ENCODE peak calls at places on chromosomes 13 and 19, in seven cellular contexts. One of them, this sample, is unnamed.

GRCh38 chr13:110308377-110309158 is 1.5 kb downstream of the COL4A2 start:
- DNase-seq in body of pancreas: peak; percentile 46
- DNase-seq in heart left ventricle: peak; percentile 50
- DNase-seq in aorta: no peak
- DNase-seq in left ventricle myocardium inferior: no peak
- DNase-seq in uterus: peak; percentile 44
- DNase-seq in hepatocyte: peak; percentile 67
- DNase-seq in this sample: peak; percentile 83

GRCh38 chr13:50994651-50995050 is 85.1 kb downstream of the RNASEH2B start:
- DNase-seq in body of pancreas: no peak
- DNase-seq in heart left ventricle: no peak
- DNase-seq in aorta: no peak
- DNase-seq in left ventricle myocardium inferior: no peak
- DNase-seq in uterus: peak; percentile 52
- DNase-seq in hepatocyte: no peak
- DNase-seq in this sample: no peak

GRCh38 chr19:6161271-6161850 is 25.9 kb downstream of the ACSBG2 start:
- DNase-seq in body of pancreas: peak; percentile 13
- DNase-seq in heart left ventricle: peak; percentile 52
- DNase-seq in aorta: no peak
- DNase-seq in left ventricle myocardium inferior: no peak
- DNase-seq in uterus: peak; percentile 17
- DNase-seq in hepatocyte: peak; percentile 7
- DNase-seq in this sample: peak; percentile 72

GRCh38 chr13:93670858-93671257 is 444.3 kb downstream of the GPC6 start:
- DNase-seq in body of pancreas: no peak
- DNase-seq in heart left ventricle: no peak
- DNase-seq in aorta: no peak
- DNase-seq in left ventricle myocardium inferior: no peak
- DNase-seq in uterus: no peak
- DNase-seq in hepatocyte: no peak
- DNase-seq in this sample: no peak

GRCh38 chr13:95073826-95074345 is 227.4 kb downstream of the ABCC4 start:
- DNase-seq in body of pancreas: no peak
- DNase-seq in heart left ventricle: no peak
- DNase-seq in aorta: no peak
- DNase-seq in left ventricle myocardium inferior: no peak
- DNase-seq in uterus: no peak
- DNase-seq in hepatocyte: no peak
- DNase-seq in this sample: no peak

GRCh38 chr19:13768510-13768909 is 4.2 kb downstream of the MRI1 start:
- DNase-seq in body of pancreas: no peak
- DNase-seq in heart left ventricle: no peak
- DNase-seq in aorta: no peak
- DNase-seq in left ventricle myocardium inferior: no peak
- DNase-seq in uterus: no peak
- DNase-seq in hepatocyte: no peak
- DNase-seq in this sample: no peak

GRCh38 chr13:96650301-96650886 is 343.9 kb downstream of the OXGR1 start:
- DNase-seq in body of pancreas: no peak
- DNase-seq in heart left ventricle: no peak
- DNase-seq in aorta: no peak
- DNase-seq in left ventricle myocardium inferior: no peak
- DNase-seq in uterus: no peak
- DNase-seq in hepatocyte: peak; percentile 18
- DNase-seq in this sample: no peak

GRCh38 chr13:94427313-94427712 is 52.2 kb downstream of the DCT start:
- DNase-seq in body of pancreas: no peak
- DNase-seq in heart left ventricle: no peak
- DNase-seq in aorta: no peak
- DNase-seq in left ventricle myocardium inferior: no peak
- DNase-seq in uterus: no peak
- DNase-seq in hepatocyte: no peak
- DNase-seq in this sample: no peak

GRCh38 chr13:34340534-34340933 is 522.6 kb downstream of the RFC3 start:
- DNase-seq in body of pancreas: no peak
- DNase-seq in heart left ventricle: no peak
- DNase-seq in aorta: no peak
- DNase-seq in left ventricle myocardium inferior: no peak
- DNase-seq in uterus: no peak
- DNase-seq in hepatocyte: peak; percentile 11
- DNase-seq in this sample: no peak

GRCh38 chr13:50805805-50806204 is 37.7 kb downstream of the DLEU7 start:
- DNase-seq in body of pancreas: no peak
- DNase-seq in heart left ventricle: no peak
- DNase-seq in aorta: no peak
- DNase-seq in left ventricle myocardium inferior: no peak
- DNase-seq in uterus: no peak
- DNase-seq in hepatocyte: no peak
- DNase-seq in this sample: no peak

GRCh38 chr19:7435602-7436001 is 53.2 kb downstream of the PEX11G start:
- DNase-seq in body of pancreas: no peak
- DNase-seq in heart left ventricle: no peak
- DNase-seq in aorta: no peak
- DNase-seq in left ventricle myocardium inferior: no peak
- DNase-seq in uterus: no peak
- DNase-seq in hepatocyte: no peak
- DNase-seq in this sample: no peak

GRCh38 chr19:51272183-51272817 is 21.4 kb downstream of the SIGLECL1 start:
- DNase-seq in body of pancreas: no peak
- DNase-seq in heart left ventricle: no peak
- DNase-seq in aorta: no peak
- DNase-seq in left ventricle myocardium inferior: no peak
- DNase-seq in uterus: no peak
- DNase-seq in hepatocyte: no peak
- DNase-seq in this sample: no peak

GRCh38 chr13:59480857-59481256 is 682.9 kb downstream of the DIAPH3 start:
- DNase-seq in body of pancreas: no peak
- DNase-seq in heart left ventricle: no peak
- DNase-seq in aorta: no peak
- DNase-seq in left ventricle myocardium inferior: no peak
- DNase-seq in uterus: no peak
- DNase-seq in hepatocyte: no peak
- DNase-seq in this sample: no peak

GRCh38 chr13:51849145-51850101 is 4.4 kb upstream of the TMEM272 start:
- DNase-seq in body of pancreas: no peak
- DNase-seq in heart left ventricle: no peak
- DNase-seq in aorta: no peak
- DNase-seq in left ventricle myocardium inferior: peak; percentile 35
- DNase-seq in uterus: no peak
- DNase-seq in hepatocyte: no peak
- DNase-seq in this sample: peak; percentile 95

GRCh38 chr13:64925727-64926126 is 2304.4 kb downstream of the PCDH9 start:
- DNase-seq in body of pancreas: peak; percentile 8
- DNase-seq in heart left ventricle: no peak
- DNase-seq in aorta: no peak
- DNase-seq in left ventricle myocardium inferior: no peak
- DNase-seq in uterus: no peak
- DNase-seq in hepatocyte: no peak
- DNase-seq in this sample: no peak

GRCh38 chr19:5949792-5950305 is 28.1 kb downstream of the RANBP3 start:
- DNase-seq in body of pancreas: peak; percentile 36
- DNase-seq in heart left ventricle: peak; percentile 60
- DNase-seq in aorta: no peak
- DNase-seq in left ventricle myocardium inferior: peak; percentile 65
- DNase-seq in uterus: no peak
- DNase-seq in hepatocyte: no peak
- DNase-seq in this sample: no peak

GRCh38 chr13:35552172-35552844 is 75.8 kb upstream of the MAB21L1 start:
- DNase-seq in body of pancreas: no peak
- DNase-seq in heart left ventricle: no peak
- DNase-seq in aorta: no peak
- DNase-seq in left ventricle myocardium inferior: no peak
- DNase-seq in uterus: no peak
- DNase-seq in hepatocyte: no peak
- DNase-seq in this sample: no peak

GRCh38 chr13:73715114-73715909 is 418.9 kb downstream of the KLF12 start:
- DNase-seq in body of pancreas: no peak
- DNase-seq in heart left ventricle: no peak
- DNase-seq in aorta: no peak
- DNase-seq in left ventricle myocardium inferior: no peak
- DNase-seq in uterus: no peak
- DNase-seq in hepatocyte: no peak
- DNase-seq in this sample: no peak

GRCh38 chr13:90084684-90085290 is 1262.7 kb upstream of the MIR17HG start:
- DNase-seq in body of pancreas: no peak
- DNase-seq in heart left ventricle: no peak
- DNase-seq in aorta: no peak
- DNase-seq in left ventricle myocardium inferior: no peak
- DNase-seq in uterus: no peak
- DNase-seq in hepatocyte: no peak
- DNase-seq in this sample: no peak

GRCh38 chr19:53980553-53981407 is 10.7 kb upstream of the CACNG6 start:
- DNase-seq in body of pancreas: no peak
- DNase-seq in heart left ventricle: no peak
- DNase-seq in aorta: no peak
- DNase-seq in left ventricle myocardium inferior: no peak
- DNase-seq in uterus: no peak
- DNase-seq in hepatocyte: peak; percentile 67
- DNase-seq in this sample: peak; percentile 94

GRCh38 chr13:29753593-29754485 is 96.6 kb downstream of the UBL3 start:
- DNase-seq in body of pancreas: no peak
- DNase-seq in heart left ventricle: no peak
- DNase-seq in aorta: no peak
- DNase-seq in left ventricle myocardium inferior: no peak
- DNase-seq in uterus: no peak
- DNase-seq in hepatocyte: no peak
- DNase-seq in this sample: no peak

GRCh38 chr19:9741476-9742171 is 26.9 kb downstream of the ZNF846 start:
- DNase-seq in body of pancreas: no peak
- DNase-seq in heart left ventricle: no peak
- DNase-seq in aorta: no peak
- DNase-seq in left ventricle myocardium inferior: no peak
- DNase-seq in uterus: no peak
- DNase-seq in hepatocyte: no peak
- DNase-seq in this sample: no peak

GRCh38 chr19:17680235-17680722 is 7.9 kb downstream of the UNC13A start:
- DNase-seq in body of pancreas: peak; percentile 51
- DNase-seq in heart left ventricle: peak; percentile 86
- DNase-seq in aorta: peak; percentile 95
- DNase-seq in left ventricle myocardium inferior: peak; percentile 82
- DNase-seq in uterus: peak; percentile 56
- DNase-seq in hepatocyte: peak; percentile 86
- DNase-seq in this sample: peak; percentile 78
- H3K27ac ChIP-seq in body of pancreas: no peak overlapping the region
- H3K27ac ChIP-seq in heart left ventricle: peak overlapping the region; percentile 55
- H3K27ac ChIP-seq in aorta: no peak overlapping the region
- H3K27ac ChIP-seq in left ventricle myocardium inferior: peak overlapping the region; percentile 58
- H3K27ac ChIP-seq in uterus: peak overlapping the region; percentile 58
- H3K27ac ChIP-seq in hepatocyte: no peak overlapping the region
- H3K27ac ChIP-seq in this sample: no peak overlapping the region

GRCh38 chr19:46471778-46472543 is 598 bp upstream of the PNMA8A start:
- DNase-seq in body of pancreas: no peak
- DNase-seq in heart left ventricle: no peak
- DNase-seq in aorta: peak; percentile 3
- DNase-seq in left ventricle myocardium inferior: no peak
- DNase-seq in uterus: no peak
- DNase-seq in hepatocyte: no peak
- DNase-seq in this sample: no peak
- H3K4me3 ChIP-seq in body of pancreas: no peak overlapping the region
- H3K4me3 ChIP-seq in heart left ventricle: peak overlapping the region; percentile 50
- H3K4me3 ChIP-seq in aorta: no peak overlapping the region
- H3K4me3 ChIP-seq in left ventricle myocardium inferior: peak overlapping the region; percentile 69
- H3K4me3 ChIP-seq in uterus: peak overlapping the region; percentile 46
- H3K4me3 ChIP-seq in hepatocyte: peak overlapping the region; percentile 47
- H3K4me3 ChIP-seq in this sample: peak overlapping the region; percentile 92

GRCh38 chr13:21233086-21233485 is 56.6 kb downstream of the MRPL57 start:
- DNase-seq in body of pancreas: no peak
- DNase-seq in heart left ventricle: no peak
- DNase-seq in aorta: no peak
- DNase-seq in left ventricle myocardium inferior: no peak
- DNase-seq in uterus: no peak
- DNase-seq in hepatocyte: no peak
- DNase-seq in this sample: no peak

GRCh38 chr13:21230516-21230915 is 54.1 kb downstream of the MRPL57 start:
- DNase-seq in body of pancreas: no peak
- DNase-seq in heart left ventricle: no peak
- DNase-seq in aorta: no peak
- DNase-seq in left ventricle myocardium inferior: no peak
- DNase-seq in uterus: no peak
- DNase-seq in hepatocyte: no peak
- DNase-seq in this sample: no peak

GRCh38 chr13:21231426-21231945 is 55.0 kb downstream of the MRPL57 start:
- DNase-seq in body of pancreas: no peak
- DNase-seq in heart left ventricle: no peak
- DNase-seq in aorta: no peak
- DNase-seq in left ventricle myocardium inferior: no peak
- DNase-seq in uterus: no peak
- DNase-seq in hepatocyte: no peak
- DNase-seq in this sample: no peak

GRCh38 chr13:21232599-21232998 is 56.1 kb downstream of the MRPL57 start:
- DNase-seq in body of pancreas: no peak
- DNase-seq in heart left ventricle: no peak
- DNase-seq in aorta: no peak
- DNase-seq in left ventricle myocardium inferior: no peak
- DNase-seq in uterus: no peak
- DNase-seq in hepatocyte: no peak
- DNase-seq in this sample: no peak

DNA sequence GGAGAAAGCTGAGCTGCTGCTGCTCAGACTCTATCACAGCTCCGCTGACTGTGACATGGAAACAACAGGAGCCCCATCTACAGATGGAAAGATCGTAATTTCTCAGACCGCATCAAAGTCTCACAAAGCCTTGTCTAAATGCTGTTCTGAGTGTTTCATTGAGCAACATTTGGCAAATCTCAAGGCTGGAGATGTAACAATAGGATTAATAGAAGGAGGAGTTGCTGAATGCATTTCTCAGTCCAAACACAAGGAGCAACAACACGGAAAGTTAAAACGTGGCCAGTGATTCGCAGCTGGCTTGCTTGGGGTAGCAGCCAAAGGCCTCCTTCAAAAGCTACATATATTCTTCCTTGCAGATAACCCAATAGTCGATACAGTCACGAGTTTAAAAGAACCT is 55.7 kb downstream of the MRPL57 start:
- DNase-seq in body of pancreas: no peak
- DNase-seq in heart left ventricle: no peak
- DNase-seq in aorta: no peak
- DNase-seq in left ventricle myocardium inferior: no peak
- DNase-seq in uterus: peak; percentile 62
- DNase-seq in hepatocyte: peak; percentile 19
- DNase-seq in this sample: no peak
- H3K27ac ChIP-seq in body of pancreas: no peak overlapping the region
- H3K27ac ChIP-seq in heart left ventricle: no peak overlapping the region
- H3K27ac ChIP-seq in aorta: no peak overlapping the region
- H3K27ac ChIP-seq in left ventricle myocardium inferior: peak overlapping the region; percentile 44
- H3K27ac ChIP-seq in uterus: no peak overlapping the region
- H3K27ac ChIP-seq in hepatocyte: no peak overlapping the region
- H3K27ac ChIP-seq in this sample: no peak overlapping the region

GRCh38 chr13:31418186-31418585 is 218.4 kb downstream of the B3GLCT start:
- DNase-seq in body of pancreas: no peak
- DNase-seq in heart left ventricle: no peak
- DNase-seq in aorta: no peak
- DNase-seq in left ventricle myocardium inferior: no peak
- DNase-seq in uterus: no peak
- DNase-seq in hepatocyte: no peak
- DNase-seq in this sample: no peak

GRCh38 chr13:31408927-31409326 is 209.2 kb downstream of the B3GLCT start:
- DNase-seq in body of pancreas: no peak
- DNase-seq in heart left ventricle: no peak
- DNase-seq in aorta: no peak
- DNase-seq in left ventricle myocardium inferior: no peak
- DNase-seq in uterus: no peak
- DNase-seq in hepatocyte: no peak
- DNase-seq in this sample: no peak

GRCh38 chr13:31409678-31410356 is 210.0 kb downstream of the B3GLCT start:
- DNase-seq in body of pancreas: no peak
- DNase-seq in heart left ventricle: no peak
- DNase-seq in aorta: no peak
- DNase-seq in left ventricle myocardium inferior: no peak
- DNase-seq in uterus: no peak
- DNase-seq in hepatocyte: peak; percentile 20
- DNase-seq in this sample: no peak

GRCh38 chr13:31413531-31413930 is 213.8 kb downstream of the B3GLCT start:
- DNase-seq in body of pancreas: no peak
- DNase-seq in heart left ventricle: no peak
- DNase-seq in aorta: no peak
- DNase-seq in left ventricle myocardium inferior: no peak
- DNase-seq in uterus: no peak
- DNase-seq in hepatocyte: no peak
- DNase-seq in this sample: no peak
- H3K4me3 ChIP-seq in body of pancreas: no peak overlapping the region
- H3K4me3 ChIP-seq in heart left ventricle: no peak overlapping the region
- H3K4me3 ChIP-seq in aorta: no peak overlapping the region
- H3K4me3 ChIP-seq in left ventricle myocardium inferior: no peak overlapping the region
- H3K4me3 ChIP-seq in uterus: no peak overlapping the region
- H3K4me3 ChIP-seq in hepatocyte: no peak overlapping the region
- H3K4me3 ChIP-seq in this sample: no peak overlapping the region